ENCODE peak calls at places on chromosomes 7 and 10, in eight cellular contexts. P is lower lobe of right lung, M is colonic mucosa, W is GM12865, Q is Calu3, A is epithelial cell of esophagus, C is foreskin fibroblast, T is GM23338. R is an unnamed sample.

GRCh38 chr7:130903358-130903974 is 169.5 kb upstream of the KLF14 start:
- DNase-seq in M (no peak), W (peak; percentile 72), A (peak; percentile 88), T (no peak), P (no peak), Q (no peak), C (peak; percentile 91), R (no peak)

GRCh38 chr7:132869166-132869861 is 212.6 kb downstream of the CHCHD3 start:
- DNase-seq in A (no peak), P (no peak), M (no peak), Q (no peak), C (peak; percentile 14), T (no peak), W (no peak), R (no peak)

GRCh38 chr10:73232887-73233286 is 14.2 kb downstream of the DNAJC9 start:
- DNase-seq in P (no peak), C (no peak), T (peak; percentile 45), W (no peak), A (no peak), Q (no peak), M (no peak), R (peak; percentile 16)

GRCh38 chr10:102401735-102402511 is 6.4 kb downstream of the NFKB2 start:
- DNase-seq in C (no peak), P (no peak), W (no peak), A (peak; percentile 92), Q (peak; percentile 63), M (no peak), T (no peak), R (no peak)

GRCh38 chr7:5494683-5495561 is 71.3 kb upstream of the TNRC18 start:
- DNase-seq in M (peak; percentile 72), Q (peak; percentile 91), T (peak; percentile 94), C (peak; percentile 66), A (peak; percentile 82), W (peak; percentile 87), P (peak; percentile 83), R (peak; percentile 87)

GRCh38 chr10:58087896-58088295 is 179.8 kb downstream of the IPMK start:
- DNase-seq in C (no peak), T (no peak), M (no peak), A (peak; percentile 76), P (no peak), W (no peak), Q (no peak), R (no peak)

GRCh38 chr10:111303887-111304286 is 227.1 kb downstream of the ADRA2A start:
- DNase-seq in M (no peak), A (no peak), P (no peak), T (no peak), C (no peak), W (no peak), Q (no peak), R (no peak)

GRCh38 chr7:131525820-131526219 is 30.6 kb downstream of the PODXL start:
- DNase-seq in M (no peak), W (no peak), C (no peak), P (no peak), T (no peak), A (peak; percentile 60), Q (no peak), R (no peak)

GRCh38 chr7:21580073-21580521 is 37.3 kb downstream of the DNAH11 start:
- DNase-seq in C (peak; percentile 39), Q (no peak), A (peak; percentile 93), P (no peak), W (peak; percentile 51), M (no peak), T (no peak), R (no peak)

GRCh38 chr10:61899045-61899444 is 2.5 kb upstream of the ARID5B start:
- DNase-seq in Q (no peak), P (no peak), T (no peak), W (peak; percentile 38), A (peak; percentile 89), C (peak; percentile 61), M (no peak), R (no peak)

GRCh38 chr7:90312745-90313144 is 8.4 kb downstream of the FAM237B start:
- DNase-seq in A (peak; percentile 43), W (peak; percentile 18), P (no peak), M (no peak), T (peak; percentile 20), C (peak; percentile 4), Q (no peak), R (no peak)
- TF ChIP-seq CTCF in A (peak; percentile 48), W (peak; percentile 15), P (no peak), M (no peak), T (peak; percentile 53), C (peak; percentile 37), Q (no peak), R (no peak)

GRCh38 chr10:119006451-119007210 is 22.9 kb upstream of the NANOS1 start:
- DNase-seq in C (peak; percentile 93), A (peak; percentile 98), P (no peak), W (no peak), T (no peak), M (peak; percentile 42), Q (peak; percentile 49), R (no peak)
- TF ChIP-seq CTCF in C (no peak), A (no peak), P (no peak), W (no peak), T (no peak), M (no peak), Q (no peak), R (no peak)

GRCh38 chr7:99357701-99358490 is 16.6 kb upstream of the ARPC1B start:
- DNase-seq in M (no peak), T (no peak), A (no peak), Q (no peak), W (no peak), C (no peak), P (no peak), R (no peak)

GRCh38 chr7:99363286-99363685 is 11.2 kb upstream of the ARPC1B start:
- DNase-seq in T (no peak), W (no peak), C (no peak), P (no peak), Q (no peak), M (no peak), A (no peak), R (no peak)

GRCh38 chr7:99362801-99363200 is 11.7 kb upstream of the ARPC1B start:
- DNase-seq in A (no peak), M (no peak), C (peak; percentile 59), Q (no peak), T (no peak), W (no peak), P (no peak), R (no peak)

GRCh38 chr7:99355098-99355497 is 19.4 kb upstream of the ARPC1B start:
- DNase-seq in W (no peak), A (no peak), C (no peak), M (no peak), Q (no peak), T (no peak), P (no peak), R (no peak)

DNA sequence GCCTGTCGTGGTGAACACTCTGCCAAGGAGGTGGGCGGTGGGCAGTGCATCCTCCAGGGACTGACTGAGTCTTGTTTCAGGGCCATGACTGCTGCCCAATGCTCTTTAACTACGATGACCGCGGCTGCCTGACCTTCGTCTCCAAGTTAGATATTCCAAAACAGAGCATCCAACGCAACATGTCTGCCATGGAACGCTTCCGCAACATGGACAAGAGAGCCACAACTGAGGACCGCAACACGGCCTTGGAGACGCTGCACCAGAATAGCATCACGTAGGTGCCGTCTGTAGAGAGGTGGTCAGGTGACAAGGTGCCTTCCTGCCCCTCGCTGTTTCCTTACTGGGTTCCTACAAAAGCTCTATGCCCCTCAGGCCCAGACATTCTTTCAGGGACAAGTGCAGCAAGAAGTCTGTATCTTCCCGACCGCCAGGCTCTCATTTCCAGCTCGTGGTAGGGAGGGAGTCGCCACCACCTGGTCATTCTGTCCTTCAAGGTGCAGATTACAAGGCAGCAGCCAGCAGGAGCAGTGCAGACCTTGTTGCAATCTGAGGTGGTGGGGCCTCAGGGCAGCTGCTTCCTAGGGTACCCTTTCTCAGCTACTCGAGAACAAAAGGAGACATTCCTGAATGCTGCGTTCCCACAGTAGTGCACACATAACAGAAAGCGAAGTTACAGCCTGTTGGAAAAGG is 14.9 kb upstream of the ARPC1B start:
- DNase-seq in W (no peak), M (no peak), C (no peak), A (no peak), P (no peak), Q (no peak), T (peak; percentile 69), R (no peak)
- TF ChIP-seq CTCF in W (no peak), M (no peak), C (no peak), A (no peak), P (no peak), Q (no peak), T (peak; percentile 57), R (no peak)

GRCh38 chr10:68223535-68224165 is 8.3 kb downstream of the ATOH7 start:
- DNase-seq in P (no peak), W (peak; percentile 44), C (no peak), Q (peak; percentile 43), A (no peak), M (peak; percentile 25), T (peak; percentile 80), R (no peak)
- TF ChIP-seq CTCF in P (no peak), W (peak; percentile 8), C (no peak), Q (no peak), A (peak; percentile 20), M (no peak), T (peak; percentile 66), R (no peak)

GRCh38 chr7:153188161-153188560 is 428.6 kb downstream of the ACTR3B start:
- DNase-seq in W (no peak), Q (no peak), C (no peak), P (no peak), A (no peak), T (no peak), M (no peak), R (no peak)
- TF ChIP-seq CTCF in W (no peak), Q (no peak), C (no peak), P (no peak), A (no peak), T (no peak), M (no peak), R (no peak)

DNA sequence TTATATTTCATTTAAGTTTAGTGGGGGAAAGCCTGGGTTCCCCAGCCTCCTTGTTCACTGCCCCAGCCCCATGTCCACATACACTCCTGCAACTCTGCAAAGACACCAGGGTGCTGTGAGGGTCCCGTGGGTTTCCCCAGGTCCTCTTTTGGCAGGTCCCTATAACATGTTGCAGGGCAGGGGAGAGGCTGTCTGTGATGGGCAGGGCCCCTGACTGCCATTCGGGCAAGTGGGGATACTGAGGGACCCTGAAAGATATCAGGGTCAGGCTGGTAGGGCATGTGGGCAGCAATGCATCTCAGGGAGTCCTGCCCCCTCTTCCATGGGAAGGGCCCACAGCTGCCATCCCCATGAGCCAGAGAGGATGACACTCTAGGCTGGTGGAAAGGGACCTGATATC is 28.4 kb downstream of the RASGEF1A start:
- DNase-seq in A (no peak), T (no peak), P (peak; percentile 6), M (no peak), C (no peak), Q (no peak), W (no peak), R (no peak)
- TF ChIP-seq CTCF in A (no peak), T (no peak), P (no peak), M (no peak), C (no peak), Q (no peak), W (no peak), R (no peak)

DNA sequence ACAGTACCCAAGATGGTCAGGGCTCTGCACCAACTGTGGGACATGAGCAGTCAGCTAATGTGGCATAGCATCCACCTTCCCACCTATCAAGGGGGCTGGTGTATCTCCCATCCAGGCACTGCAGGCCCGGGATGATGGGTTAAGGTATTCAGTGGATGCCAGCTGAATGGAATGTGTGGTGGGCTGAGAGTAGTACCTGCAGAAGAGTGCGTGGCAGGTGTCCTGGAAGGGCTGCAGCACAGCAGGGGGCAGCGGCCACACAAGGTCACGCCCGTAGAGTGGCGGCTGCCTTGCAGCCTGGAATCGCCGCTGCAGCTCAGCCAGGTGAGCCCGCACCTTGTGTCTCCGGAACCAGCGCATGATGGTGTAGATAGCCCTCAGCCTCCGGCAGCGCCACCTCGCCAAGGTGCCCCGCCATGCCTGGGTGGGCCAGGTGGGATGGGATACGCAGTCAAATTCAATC is 13.3 kb downstream of the MYO1G start:
- DNase-seq in T (no peak), P (no peak), M (no peak), C (no peak), A (no peak), W (no peak), Q (no peak), R (no peak)
- TF ChIP-seq CTCF in T (no peak), P (no peak), M (no peak), C (no peak), A (no peak), W (no peak), Q (no peak), R (no peak)